ENCODE peak calls at places on chromosome 5, in nine cellular contexts. L is Calu3, S is WTC11, B is dorsolateral prefrontal cortex, U is neural progenitor cell, E is heart right ventricle, P is HL-60, I is cardiac muscle cell, Z is esophagus squamous epithelium. K is an unnamed sample.

GRCh38 chr5:112270299-112271293 is 148.5 kb downstream of the EPB41L4A start:
- DNase-seq in U (no peak), P (no peak), E (no peak), B (no peak), Z (no peak), S (no peak), L (no peak), I (peak; percentile 2), K (no peak)

GRCh38 chr5:122673343-122673742 is 101.5 kb upstream of the SNX2 start:
- DNase-seq in S (no peak), U (no peak), I (peak; percentile 80), E (peak; percentile 50), P (no peak), Z (no peak), B (no peak), L (no peak), K (no peak)

GRCh38 chr5:172395483-172395882 is 58.8 kb downstream of the SH3PXD2B start:
- DNase-seq in I (no peak), S (no peak), P (no peak), E (no peak), Z (no peak), U (no peak), B (no peak), L (no peak), K (no peak)

GRCh38 chr5:105905392-105905791 is 1765.3 kb downstream of the EFNA5 start:
- DNase-seq in U (no peak), B (no peak), L (no peak), I (peak; percentile 21), Z (no peak), S (no peak), P (no peak), E (no peak), K (no peak)

GRCh38 chr5:170070556-170071412 is 34.9 kb upstream of the FOXI1 start:
- DNase-seq in S (peak; percentile 83), Z (no peak), B (peak; percentile 61), E (peak; percentile 9), U (peak; percentile 88), I (peak; percentile 68), L (peak; percentile 53), P (no peak), K (peak; percentile 67)

GRCh38 chr5:54388811-54389210 is 66.7 kb upstream of the HSPB3 start:
- DNase-seq in E (no peak), P (no peak), Z (no peak), B (no peak), L (no peak), I (no peak), S (no peak), U (no peak), K (no peak)

GRCh38 chr5:158911693-158912363 is 187.9 kb downstream of the EBF1 start:
- DNase-seq in S (no peak), Z (no peak), B (no peak), E (no peak), U (no peak), I (peak; percentile 3), L (no peak), P (no peak), K (no peak)

GRCh38 chr5:140207250-140207954 is 32.4 kb downstream of the CYSTM1 start:
- DNase-seq in I (no peak), P (no peak), S (no peak), B (no peak), E (no peak), U (no peak), Z (no peak), L (peak; percentile 36), K (no peak)

GRCh38 chr5:33867236-33867635 is 24.6 kb downstream of the ADAMTS12 start:
- DNase-seq in U (no peak), Z (no peak), S (no peak), P (no peak), I (no peak), E (no peak), B (no peak), L (no peak), K (no peak)

GRCh38 chr5:139389701-139390638 is at the start of gene MZB1:
- DNase-seq in U (no peak), E (no peak), B (no peak), I (no peak), Z (no peak), L (no peak), P (peak; percentile 49), S (no peak), K (no peak)

GRCh38 chr5:142925795-142926194 is 155.6 kb downstream of the ARHGAP26 start:
- DNase-seq in L (peak; percentile 12), Z (no peak), B (no peak), P (no peak), I (peak; percentile 62), U (no peak), E (peak; percentile 59), S (no peak), K (no peak)

DNA sequence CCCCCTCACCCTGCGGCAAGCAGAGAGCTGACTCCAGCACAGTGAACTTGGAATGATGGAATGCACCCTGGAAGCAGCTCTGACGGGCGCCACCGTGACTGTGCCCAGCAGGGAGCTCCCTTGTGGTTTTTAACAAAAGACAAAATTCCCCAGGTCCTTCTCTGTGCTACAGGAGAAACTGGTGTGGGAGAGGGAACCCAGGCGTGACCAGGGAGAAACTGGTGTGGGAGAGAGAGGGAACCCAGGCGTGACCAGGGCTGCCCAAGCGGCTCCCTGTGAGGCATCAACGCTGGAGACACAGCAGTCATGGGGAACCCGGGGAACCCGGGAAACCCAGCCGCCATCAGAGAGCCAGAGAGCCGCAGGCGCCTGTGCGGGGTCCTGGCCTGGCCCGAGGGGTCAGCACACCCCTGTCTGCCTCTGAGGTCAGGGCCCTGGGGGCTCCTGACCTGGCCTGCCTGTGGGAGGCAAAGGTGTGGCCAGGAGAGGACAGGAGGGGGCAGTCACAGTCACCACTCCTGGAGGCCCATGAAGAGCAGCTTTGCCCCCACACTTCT is 3.1 kb upstream of the AHRR start:
- DNase-seq in Z (no peak), L (no peak), E (no peak), U (no peak), I (peak; percentile 32), S (no peak), B (no peak), P (peak; percentile 41), K (no peak)
- TF ChIP-seq CTCF in Z (no peak), L (no peak), E (no peak), U (no peak), I (no peak), S (no peak), B (no peak), P (no peak), K (no peak)

GRCh38 chr5:146206257-146206656 is 2.9 kb downstream of the RBM27 start:
- DNase-seq in P (no peak), L (no peak), I (no peak), B (no peak), E (no peak), U (no peak), Z (no peak), S (no peak), K (no peak)

GRCh38 chr5:146199216-146199815 is 4.1 kb upstream of the RBM27 start:
- DNase-seq in P (peak; percentile 66), Z (no peak), L (no peak), I (no peak), E (no peak), B (no peak), U (no peak), S (no peak), K (no peak)

GRCh38 chr5:146203011-146203871 is at the start of gene RBM27:
- DNase-seq in Z (peak; percentile 81), L (peak; percentile 99), U (peak; percentile 97), S (peak; percentile 99), E (peak; percentile 96), B (peak; percentile 98), I (peak; percentile 99), P (peak; percentile 98), K (peak; percentile 99)

GRCh38 chr5:146205499-146206202 is 2.2 kb downstream of the RBM27 start:
- DNase-seq in B (no peak), P (no peak), L (no peak), I (no peak), S (no peak), Z (no peak), E (no peak), U (no peak), K (no peak)

DNA sequence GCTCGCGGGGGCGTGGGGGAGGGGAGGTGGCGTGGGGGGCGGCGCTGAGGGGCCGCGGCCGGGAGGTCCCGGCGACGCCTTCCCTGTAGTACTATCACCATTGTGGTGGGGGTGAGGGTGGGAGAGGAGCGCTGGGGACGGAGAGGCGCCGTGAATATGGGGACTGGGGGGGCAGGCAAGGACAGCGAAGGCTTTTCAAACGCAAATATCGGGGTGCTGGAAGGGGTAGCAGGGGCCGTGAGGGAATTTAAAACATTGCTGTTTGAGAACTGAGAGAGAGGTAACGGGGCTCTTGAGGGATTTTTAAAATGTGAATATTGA is 427 bp downstream of the RBM27 start:
- DNase-seq in S (no peak), B (no peak), I (no peak), L (no peak), Z (no peak), U (no peak), P (no peak), E (no peak), K (no peak)
- TF ChIP-seq CTCF in S (no peak), B (no peak), I (no peak), L (no peak), Z (no peak), U (no peak), P (no peak), E (no peak), K (no peak)

DNA sequence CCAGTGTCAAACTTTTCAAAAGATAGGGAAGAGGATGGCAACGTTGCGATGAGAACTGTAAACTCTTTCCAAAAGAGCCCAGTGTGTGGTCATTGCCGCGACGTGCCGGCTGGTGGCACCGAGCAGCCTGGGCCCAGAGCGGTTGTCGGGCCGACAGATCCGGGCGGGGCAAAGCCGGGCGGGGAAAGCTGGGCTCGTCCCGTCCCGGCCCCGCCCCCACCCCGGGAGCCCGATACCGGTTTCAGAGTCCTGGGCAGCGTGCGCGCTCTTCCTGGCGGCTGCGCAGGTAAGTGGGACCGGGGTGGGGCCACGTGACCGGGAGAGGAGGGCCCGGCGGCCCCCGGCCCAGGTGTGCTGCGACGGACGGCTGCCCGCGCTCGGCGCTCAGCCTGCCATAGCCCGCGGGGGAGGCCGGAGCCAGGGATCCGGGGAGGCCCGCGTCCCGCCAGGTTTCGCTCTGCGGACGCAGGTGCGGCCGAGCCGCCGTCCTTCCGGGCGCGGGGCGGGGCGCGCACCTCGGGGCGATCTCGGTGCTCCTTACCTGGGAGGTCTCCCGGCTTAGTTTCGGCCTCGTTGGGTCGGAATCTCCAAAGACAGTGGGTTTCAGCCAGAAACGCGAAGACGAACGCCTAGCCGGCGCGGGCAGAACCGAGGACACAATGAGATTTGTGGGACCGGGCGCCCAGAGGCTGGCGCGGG is at the start of gene MARVELD2:
- DNase-seq in B (peak; percentile 20), Z (no peak), I (peak; percentile 63), L (peak; percentile 93), U (peak; percentile 90), S (peak; percentile 94), E (peak; percentile 49), P (no peak), K (no peak)
- TF ChIP-seq CTCF in B (peak; percentile 47), Z (peak; percentile 30), I (peak; percentile 40), L (no peak), U (peak; percentile 45), S (no peak), E (peak; percentile 27), P (no peak), K (peak; percentile 56)

DNA sequence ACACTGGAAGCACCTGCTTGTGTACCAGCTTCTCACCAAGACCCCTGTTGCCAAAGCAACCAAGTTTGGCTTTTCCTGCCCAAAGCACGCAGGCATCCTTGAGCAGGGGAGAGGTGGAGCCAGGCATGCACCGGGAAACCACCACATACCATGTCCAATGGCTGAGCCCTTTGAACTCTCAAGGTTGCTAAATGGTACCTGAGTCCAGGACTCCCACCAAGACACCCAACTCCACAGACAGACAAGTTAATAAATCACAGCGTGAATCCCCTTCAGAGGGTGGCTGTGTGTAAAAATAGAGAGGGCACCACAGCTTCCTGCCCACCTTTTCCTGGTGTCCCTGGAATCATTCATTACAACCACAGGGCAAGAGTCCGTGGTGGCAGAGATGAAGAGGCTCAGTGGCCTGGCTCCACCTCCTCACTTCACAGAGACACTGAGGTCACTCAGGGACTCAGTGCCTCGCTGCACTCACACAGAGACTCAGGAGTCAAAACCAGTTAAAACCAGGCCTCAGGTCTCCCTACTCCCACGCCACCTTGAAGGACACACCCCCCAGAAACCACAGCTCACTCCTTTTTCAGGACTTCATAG is 143.7 kb downstream of the C5orf15 start:
- DNase-seq in E (no peak), L (no peak), S (no peak), U (no peak), B (no peak), I (no peak), Z (no peak), P (no peak), K (no peak)
- TF ChIP-seq CTCF in E (no peak), L (no peak), S (no peak), U (no peak), B (no peak), I (no peak), Z (no peak), P (no peak), K (no peak)